ENCODE peak calls at places on chromosomes 1 and 21, in five cellular contexts. Y is H9, E is neuronal stem cell, N is mesenchymal stem cell, H is H1. G is an unnamed sample.

GRCh38 chr1:153572569-153573015 is 6.9 kb upstream of the S100A2 start:
- DNase-seq in H (peak; percentile 43), E (no peak), N (peak; percentile 87), Y (peak; percentile 81), G (peak; percentile 81)

GRCh38 chr1:31704261-31705079 is 653 bp upstream of the COL16A1 start:
- DNase-seq in N (peak; percentile 81), E (no peak), Y (no peak), H (no peak), G (peak; percentile 40)

GRCh38 chr1:111848852-111849545 is 93.3 kb downstream of the DDX20 start:
- DNase-seq in N (no peak), E (no peak), H (no peak), Y (no peak), G (no peak)

GRCh38 chr1:181643631-181644030 is 160.3 kb downstream of the CACNA1E start:
- DNase-seq in H (no peak), E (no peak), N (no peak), Y (no peak), G (no peak)

GRCh38 chr1:169395956-169396355 is 28.0 kb downstream of the BLZF1 start:
- DNase-seq in H (no peak), E (no peak), Y (no peak), N (no peak), G (no peak)

GRCh38 chr1:22689505-22689904 is 21.1 kb upstream of the EPHB2 start:
- DNase-seq in N (peak; percentile 96), Y (no peak), E (no peak), H (no peak), G (peak; percentile 73)

GRCh38 chr1:1073743-1074587 is at the start of gene RNF223:
- DNase-seq in H (no peak), E (no peak), Y (no peak), N (no peak), G (no peak)

GRCh38 chr1:79041666-79042065 is 35.1 kb upstream of the ADGRL4 start:
- DNase-seq in H (no peak), Y (no peak), N (no peak), E (no peak), G (peak; percentile 19)

GRCh38 chr1:162347281-162347680 is 29.4 kb downstream of the SPATA46 start:
- DNase-seq in N (no peak), Y (no peak), E (no peak), H (no peak), G (no peak)

GRCh38 chr1:203083463-203083921 is 2.3 kb downstream of the MYOG start:
- DNase-seq in N (no peak), E (no peak), H (no peak), Y (peak; percentile 24), G (no peak)

GRCh38 chr1:90501281-90501680 is 215.8 kb downstream of the BARHL2 start:
- DNase-seq in Y (no peak), E (peak; percentile 51), H (no peak), N (no peak), G (peak; percentile 67)

GRCh38 chr21:16370176-16370575 is 640.4 kb downstream of the USP25 start:
- DNase-seq in E (no peak), Y (no peak), N (no peak), H (no peak), G (no peak)

GRCh38 chr21:41816583-41817165 is 49.8 kb upstream of the RIPK4 start:
- DNase-seq in N (peak; percentile 58), E (peak; percentile 39), H (peak; percentile 31), Y (peak; percentile 74), G (peak; percentile 59)

GRCh38 chr1:227740401-227740960 is 5.2 kb downstream of the SNAP47 start:
- DNase-seq in Y (no peak), N (no peak), E (no peak), H (no peak), G (no peak)

GRCh38 chr1:196142111-196142510 is 466.1 kb downstream of the KCNT2 start:
- DNase-seq in E (peak; percentile 51), N (no peak), H (no peak), Y (no peak), G (no peak)

GRCh38 chr1:178011101-178011828 is 41.4 kb upstream of the SEC16B start:
- DNase-seq in H (no peak), N (peak; percentile 31), Y (no peak), E (no peak), G (no peak)

GRCh38 chr1:222749927-222750326 is 12.9 kb downstream of the FAM177B start:
- DNase-seq in Y (no peak), H (no peak), N (no peak), E (peak; percentile 27), G (peak; percentile 93)

GRCh38 chr21:42767561-42767835 is 111.8 kb downstream of the WDR4 start:
- DNase-seq in N (no peak), Y (no peak), E (no peak), H (no peak), G (no peak)

GRCh38 chr1:27001570-27002360 is 8.3 kb downstream of the TRNP1 start:
- DNase-seq in Y (peak; percentile 53), E (no peak), N (peak; percentile 51), H (no peak), G (peak; percentile 37)

GRCh38 chr21:44529011-44529421 is 11.0 kb downstream of the KRTAP10-1 start:
- DNase-seq in N (no peak), H (no peak), E (no peak), Y (peak; percentile 18), G (no peak)

GRCh38 chr1:160354388-160354985 is 11.3 kb downstream of the NCSTN start:
- DNase-seq in Y (no peak), E (no peak), N (peak; percentile 44), H (no peak), G (peak; percentile 67)

GRCh38 chr1:38041941-38042834 is 4.4 kb downstream of the POU3F1 start:
- DNase-seq in Y (no peak), N (no peak), E (no peak), H (no peak), G (no peak)

GRCh38 chr1:48493970-48494769 is 22.2 kb upstream of the SPATA6 start:
- DNase-seq in Y (no peak), E (no peak), H (no peak), N (peak; percentile 88), G (peak; percentile 19)

GRCh38 chr1:55987491-55988255 is 591.7 kb downstream of the PLPP3 start:
- DNase-seq in N (no peak), H (peak; percentile 5), E (no peak), Y (no peak), G (peak; percentile 11)

GRCh38 chr1:157105298-157105987 is 5.8 kb upstream of the ETV3L start:
- DNase-seq in N (no peak), Y (no peak), H (no peak), E (no peak), G (no peak)

GRCh38 chr1:169105087-169105433 is 1.4 kb upstream of the ATP1B1 start:
- DNase-seq in H (no peak), Y (no peak), N (no peak), E (no peak), G (no peak)

GRCh38 chr1:108591471-108591870 is 31.6 kb downstream of the EEIG2 start:
- DNase-seq in E (no peak), Y (no peak), N (no peak), H (no peak), G (no peak)

GRCh38 chr1:56360021-56360420 is 219.3 kb downstream of the PLPP3 start:
- DNase-seq in E (no peak), H (no peak), Y (no peak), N (peak; percentile 85), G (no peak)

GRCh38 chr1:21307663-21308062 is 17.4 kb upstream of the ECE1 start:
- DNase-seq in E (no peak), N (no peak), H (no peak), Y (peak; percentile 70), G (no peak)

GRCh38 chr1:21308330-21308729 is 18.1 kb upstream of the ECE1 start:
- DNase-seq in Y (no peak), H (no peak), E (no peak), N (peak; percentile 34), G (no peak)

GRCh38 chr1:21311016-21311415 is 20.8 kb upstream of the ECE1 start:
- DNase-seq in E (no peak), Y (no peak), H (no peak), N (no peak), G (no peak)

GRCh38 chr1:21307210-21307609 is 16.9 kb upstream of the ECE1 start:
- DNase-seq in E (no peak), N (peak; percentile 12), Y (no peak), H (no peak), G (no peak)

DNA sequence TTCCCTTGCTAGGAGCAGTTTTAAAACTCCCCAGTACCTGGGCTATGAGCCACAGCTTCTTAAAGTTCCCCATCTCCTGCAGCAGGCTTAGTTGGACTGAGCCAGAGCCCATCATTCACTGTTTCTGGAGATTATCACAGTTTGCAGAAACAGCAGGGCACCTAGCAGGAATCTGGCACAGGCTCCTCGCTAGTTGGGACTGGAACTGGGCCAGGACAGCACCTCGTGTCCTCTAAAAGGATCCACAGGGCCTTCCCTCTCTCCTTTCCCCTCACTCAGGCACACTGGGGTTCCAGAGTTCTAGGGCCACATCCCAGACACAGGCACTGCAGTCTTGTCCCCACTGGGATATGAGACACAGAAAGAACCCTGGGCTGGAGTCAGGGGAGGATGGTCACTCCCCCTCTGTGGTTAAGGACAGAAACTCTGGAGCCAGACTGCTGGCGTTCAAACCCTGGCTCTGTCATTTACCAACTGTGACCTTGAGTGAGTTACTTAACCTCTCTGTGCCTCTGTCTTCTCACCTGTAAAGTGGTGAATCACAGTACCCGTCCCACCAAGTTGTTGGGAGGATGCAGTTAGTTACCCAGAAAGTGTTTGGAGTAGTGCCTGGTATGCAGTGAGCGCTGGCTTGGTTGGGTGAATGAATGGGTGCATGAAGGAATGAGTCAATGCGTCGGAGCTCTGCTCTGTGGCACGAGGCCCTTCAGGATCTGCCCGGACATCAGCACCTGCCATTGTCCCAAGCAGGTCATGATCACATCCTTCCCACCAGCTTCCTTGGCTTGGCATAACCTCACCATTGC is 18.8 kb upstream of the ECE1 start:
- DNase-seq in H (no peak), E (no peak), N (peak; percentile 48), Y (no peak), G (peak; percentile 83)
- H2BK15ac ChIP-seq in H (no peak overlapping the region), E (peak overlapping the region; percentile 17), N (peak overlapping the region; percentile 29), Y (no peak overlapping the region), G (no peak overlapping the region)

GRCh38 chr1:66311628-66312027 is 222.3 kb upstream of the SGIP1 start:
- DNase-seq in N (no peak), Y (no peak), H (no peak), E (no peak), G (no peak)
- H2BK15ac ChIP-seq in N (no peak overlapping the region), Y (no peak overlapping the region), H (no peak overlapping the region), E (no peak overlapping the region), G (no peak overlapping the region)

GRCh38 chr1:109882288-109883245 is 28.1 kb upstream of the CSF1 start:
- DNase-seq in N (no peak), Y (no peak), E (no peak), H (no peak), G (no peak)
- H2BK15ac ChIP-seq in N (no peak overlapping the region), Y (no peak overlapping the region), E (no peak overlapping the region), H (peak overlapping the region; percentile 46), G (no peak overlapping the region)

GRCh38 chr1:240499012-240499411 is 112.9 kb downstream of the GREM2 start:
- DNase-seq in Y (no peak), H (no peak), E (no peak), N (peak; percentile 42), G (peak; percentile 69)
- H2BK15ac ChIP-seq in Y (no peak overlapping the region), H (no peak overlapping the region), E (no peak overlapping the region), N (no peak overlapping the region), G (no peak overlapping the region)

GRCh38 chr1:60598055-60598910 is 484.1 kb upstream of the NFIA start:
- DNase-seq in N (no peak), Y (no peak), E (no peak), H (no peak), G (no peak)
- H2BK15ac ChIP-seq in N (no peak overlapping the region), Y (no peak overlapping the region), E (no peak overlapping the region), H (no peak overlapping the region), G (no peak overlapping the region)

G was measured in mesendoderm.